ENCODE peak calls at places on chromosomes 16 and 17, in four cellular contexts. S is GM23248, L is adrenal gland, N is nucleus accumbens. Q is an unnamed sample.

GRCh38 chr16:57131351-57131970 is 39.1 kb downstream of the CPNE2 start:
- DNase-seq in S (no peak), L (no peak), N (peak), Q (no peak)

GRCh38 chr17:53092072-53092471 is 730.7 kb upstream of the KIF2B start:
- DNase-seq in S (no peak), L (no peak), N (no peak), Q (no peak)

GRCh38 chr16:66894948-66895696 is 14.8 kb downstream of the PDP2 start:
- DNase-seq in S (peak), L (peak), N (peak), Q (peak)

GRCh38 chr17:80793851-80794267 is 197.8 kb upstream of the CHMP6 start:
- DNase-seq in S (peak), L (no peak), N (no peak), Q (peak)

GRCh38 chr16:22784690-22785214 is 29.2 kb upstream of the HS3ST2 start:
- DNase-seq in S (no peak), L (no peak), N (no peak), Q (no peak)

GRCh38 chr16:22659933-22660332 is 149.2 kb downstream of the NPIPB5 start:
- DNase-seq in S (no peak), L (no peak), N (no peak), Q (no peak)

GRCh38 chr17:62708587-62708986 is 81.1 kb downstream of the MRC2 start:
- DNase-seq in S (peak), L (no peak), N (no peak), Q (no peak)

GRCh38 chr17:82416771-82417170 is 1.4 kb upstream of the HEXD start:
- DNase-seq in S (peak), L (no peak), N (no peak), Q (no peak)

GRCh38 chr17:63841350-63842172 is 924 bp downstream of the SMARCD2 start:
- DNase-seq in S (peak), L (peak), N (peak), Q (peak)

GRCh38 chr17:73639322-73639721 is 4.9 kb downstream of the SDK2 start:
- DNase-seq in S (peak), L (no peak), N (no peak), Q (no peak)

GRCh38 chr16:28166394-28167208 is 45.2 kb downstream of the XPO6 start:
- DNase-seq in S (peak), L (no peak), N (no peak), Q (peak)

GRCh38 chr17:63493411-63493810 is 16.6 kb downstream of the ACE start:
- DNase-seq in S (no peak), L (no peak), N (no peak), Q (no peak)

GRCh38 chr16:87949071-87949744 is 2.0 kb upstream of the BANP start:
- DNase-seq in S (no peak), L (no peak), N (no peak), Q (no peak)

GRCh38 chr17:65901394-65901793 is 290.5 kb downstream of the CEP112 start:
- DNase-seq in S (no peak), L (no peak), N (no peak), Q (no peak)

GRCh38 chr16:58678716-58679115 is 5.9 kb downstream of the SLC38A7 start:
- DNase-seq in S (peak), L (peak), N (peak), Q (no peak)

GRCh38 chr17:52390422-52390821 is 231.9 kb upstream of the CA10 start:
- DNase-seq in S (no peak), L (no peak), N (no peak), Q (no peak)

GRCh38 chr16:19991614-19992013 is 82.1 kb downstream of the GPR139 start:
- DNase-seq in S (no peak), L (no peak), N (no peak), Q (no peak)

GRCh38 chr16:87431926-87432325 is 39.8 kb downstream of the MAP1LC3B start:
- DNase-seq in S (peak), L (peak), N (no peak), Q (no peak)

GRCh38 chr16:81415757-81416156 is 28.9 kb upstream of the CMIP start:
- DNase-seq in S (no peak), L (no peak), N (no peak), Q (no peak)

GRCh38 chr17:958712-959451 is 20.7 kb downstream of the NXN start:
- DNase-seq in S (no peak), L (no peak), N (no peak), Q (no peak)

GRCh38 chr17:60901222-60901621 is 223.6 kb downstream of the BCAS3 start:
- DNase-seq in S (peak), L (no peak), N (no peak), Q (no peak)

GRCh38 chr16:1075546-1075945 is 3.0 kb downstream of the SSTR5 start:
- DNase-seq in S (no peak), L (no peak), N (no peak), Q (no peak)

GRCh38 chr16:35391328-35391727 is 1931.9 kb downstream of the TP53TG3F start:
- DNase-seq in S (peak), L (peak), N (peak), Q (peak)

Q was measured in endothelial cell of umbilical vein.